ENCODE peak calls at places on chromosomes 4 and X, in five cellular contexts. H is prostate gland, K is HL-60, V is GM23338, U is SK-N-SH. B is an unnamed sample.

GRCh38 chr4:42078184-42078801 is 74.2 kb downstream of the BEND4 start:
- DNase-seq in H (no peak), K (no peak), V (no peak), U (no peak), B (no peak)

GRCh38 chr4:20580907-20581306 is 119.4 kb upstream of the PACRGL start:
- DNase-seq in H (no peak), K (no peak), V (no peak), U (no peak), B (no peak)

GRCh38 chrX:118975831-118976598 is 1.6 kb downstream of the LONRF3 start:
- DNase-seq in H (peak), K (peak), V (peak), U (peak), B (peak)

GRCh38 chrX:47644557-47645091 is 5.7 kb downstream of the ELK1 start:
- DNase-seq in H (no peak), K (no peak), V (peak), U (peak), B (no peak)

GRCh38 chr4:168634276-168634802 is 137.5 kb downstream of the PALLD start:
- DNase-seq in H (no peak), K (no peak), V (no peak), U (no peak), B (no peak)

GRCh38 chrX:152892499-152892898 is 5.4 kb upstream of the ZNF185 start:
- DNase-seq in H (no peak), K (no peak), V (no peak), U (no peak), B (no peak)

GRCh38 chr4:160235771-160236170 is 1132.9 kb downstream of the RAPGEF2 start:
- DNase-seq in H (no peak), K (no peak), V (no peak), U (no peak), B (no peak)

GRCh38 chr4:60201052-60201673 is 999.0 kb upstream of the ADGRL3 start:
- DNase-seq in H (no peak), K (peak), V (peak), U (peak), B (no peak)

GRCh38 chr4:97103252-97103651 is 1040.0 kb downstream of the STPG2 start:
- DNase-seq in H (no peak), K (no peak), V (no peak), U (no peak), B (no peak)

GRCh38 chr4:112178731-112179130 is 33.5 kb downstream of the FAM241A start:
- DNase-seq in H (no peak), K (no peak), V (no peak), U (no peak), B (no peak)

GRCh38 chr4:75038376-75038775 is 105.5 kb downstream of the PARM1 start:
- DNase-seq in H (no peak), K (no peak), V (no peak), U (no peak), B (no peak)

GRCh38 chr4:75031746-75032145 is 98.8 kb downstream of the PARM1 start:
- DNase-seq in H (no peak), K (no peak), V (no peak), U (no peak), B (no peak)

GRCh38 chr4:75036046-75036445 is 103.1 kb downstream of the PARM1 start:
- DNase-seq in H (no peak), K (peak), V (no peak), U (no peak), B (no peak)

GRCh38 chr4:75042601-75043208 is 109.8 kb downstream of the PARM1 start:
- DNase-seq in H (no peak), K (no peak), V (no peak), U (no peak), B (no peak)

GRCh38 chr4:75037253-75037652 is 104.3 kb downstream of the PARM1 start:
- DNase-seq in H (no peak), K (no peak), V (no peak), U (no peak), B (no peak)
- TF ChIP-seq POLR2AphosphoS5 in H (no peak), K (no peak), V (no peak), U (no peak), B (no peak)

GRCh38 chrX:24946369-24946768 is 69.4 kb downstream of the ARX start:
- DNase-seq in H (no peak), K (no peak), V (no peak), U (no peak), B (no peak)

GRCh38 chrX:24945009-24945408 is 70.8 kb downstream of the ARX start:
- DNase-seq in H (no peak), K (no peak), V (no peak), U (no peak), B (no peak)
- TF ChIP-seq POLR2AphosphoS5 in H (no peak), K (no peak), V (no peak), U (no peak), B (no peak)

GRCh38 chr4:110184791-110185155 is 13.6 kb downstream of the ELOVL6 start:
- DNase-seq in H (no peak), K (no peak), V (no peak), U (peak), B (no peak)
- TF ChIP-seq POLR2AphosphoS5 in H (no peak), K (no peak), V (no peak), U (no peak), B (no peak)

GRCh38 chr4:85291226-85291625 is 183.7 kb upstream of the ARHGAP24 start:
- DNase-seq in H (no peak), K (no peak), V (no peak), U (no peak), B (no peak)
- TF ChIP-seq POLR2AphosphoS5 in H (no peak), K (no peak), V (no peak), U (no peak), B (no peak)